ENCODE peak calls at places on chromosomes 2 and 18, in nine cellular contexts. One of them, this sample, is unnamed.

GRCh38 chr2:176099159-176099736 is 347 bp upstream of the HOXD12 start:
- DNase-seq in HFF-Myc: no peak
- DNase-seq in NCI-H748 treated with DMSO at 0.1 percent for 48 hours: no peak
- DNase-seq in NCI-H774: no peak
- DNase-seq in Karpas-422: no peak
- DNase-seq in fibroblast of the conjunctiva: no peak
- DNase-seq in stimulated activated CD8-positive, alpha-beta memory T cell treated with anti-CD3 and anti-CD28 coated beads, Interleukin-4, amount 100 ng/mL, for 24 hours: no peak
- DNase-seq in Daoy: no peak
- DNase-seq in KBM-7: no peak
- DNase-seq in this sample: peak

GRCh38 chr18:32529737-32530420 is 59.2 kb upstream of the GAREM1 start:
- DNase-seq in HFF-Myc: no peak
- DNase-seq in NCI-H748 treated with DMSO at 0.1 percent for 48 hours: no peak
- DNase-seq in NCI-H774: no peak
- DNase-seq in Karpas-422: no peak
- DNase-seq in fibroblast of the conjunctiva: no peak
- DNase-seq in stimulated activated CD8-positive, alpha-beta memory T cell treated with anti-CD3 and anti-CD28 coated beads, Interleukin-4, amount 100 ng/mL, for 24 hours: no peak
- DNase-seq in Daoy: no peak
- DNase-seq in KBM-7: no peak
- DNase-seq in this sample: no peak

GRCh38 chr2:94874277-94874997 is 3.2 kb downstream of the TEKT4 start:
- DNase-seq in HFF-Myc: no peak
- DNase-seq in NCI-H748 treated with DMSO at 0.1 percent for 48 hours: peak
- DNase-seq in NCI-H774: peak
- DNase-seq in Karpas-422: peak
- DNase-seq in fibroblast of the conjunctiva: no peak
- DNase-seq in stimulated activated CD8-positive, alpha-beta memory T cell treated with anti-CD3 and anti-CD28 coated beads, Interleukin-4, amount 100 ng/mL, for 24 hours: peak
- DNase-seq in Daoy: peak
- DNase-seq in KBM-7: peak
- DNase-seq in this sample: peak

GRCh38 chr2:65681503-65681902 is 249.1 kb upstream of the SPRED2 start:
- DNase-seq in HFF-Myc: no peak
- DNase-seq in NCI-H748 treated with DMSO at 0.1 percent for 48 hours: no peak
- DNase-seq in NCI-H774: no peak
- DNase-seq in Karpas-422: no peak
- DNase-seq in fibroblast of the conjunctiva: no peak
- DNase-seq in stimulated activated CD8-positive, alpha-beta memory T cell treated with anti-CD3 and anti-CD28 coated beads, Interleukin-4, amount 100 ng/mL, for 24 hours: no peak
- DNase-seq in Daoy: no peak
- DNase-seq in KBM-7: no peak
- DNase-seq in this sample: no peak

GRCh38 chr2:164000171-164000570 is 264.4 kb upstream of the FIGN start:
- DNase-seq in HFF-Myc: no peak
- DNase-seq in NCI-H748 treated with DMSO at 0.1 percent for 48 hours: no peak
- DNase-seq in NCI-H774: no peak
- DNase-seq in Karpas-422: no peak
- DNase-seq in fibroblast of the conjunctiva: no peak
- DNase-seq in stimulated activated CD8-positive, alpha-beta memory T cell treated with anti-CD3 and anti-CD28 coated beads, Interleukin-4, amount 100 ng/mL, for 24 hours: no peak
- DNase-seq in Daoy: no peak
- DNase-seq in KBM-7: no peak
- DNase-seq in this sample: no peak

GRCh38 chr2:180573951-180574350 is 406.5 kb upstream of the UBE2E3 start:
- DNase-seq in HFF-Myc: no peak
- DNase-seq in NCI-H748 treated with DMSO at 0.1 percent for 48 hours: peak
- DNase-seq in NCI-H774: no peak
- DNase-seq in Karpas-422: no peak
- DNase-seq in fibroblast of the conjunctiva: no peak
- DNase-seq in stimulated activated CD8-positive, alpha-beta memory T cell treated with anti-CD3 and anti-CD28 coated beads, Interleukin-4, amount 100 ng/mL, for 24 hours: no peak
- DNase-seq in Daoy: peak
- DNase-seq in KBM-7: no peak
- DNase-seq in this sample: no peak

GRCh38 chr2:145939949-145940348 is 1420.0 kb upstream of the ZEB2 start:
- DNase-seq in HFF-Myc: no peak
- DNase-seq in NCI-H748 treated with DMSO at 0.1 percent for 48 hours: no peak
- DNase-seq in NCI-H774: no peak
- DNase-seq in Karpas-422: no peak
- DNase-seq in fibroblast of the conjunctiva: no peak
- DNase-seq in stimulated activated CD8-positive, alpha-beta memory T cell treated with anti-CD3 and anti-CD28 coated beads, Interleukin-4, amount 100 ng/mL, for 24 hours: no peak
- DNase-seq in Daoy: no peak
- DNase-seq in KBM-7: no peak
- DNase-seq in this sample: no peak

GRCh38 chr2:1605659-1606400 is 138.5 kb downstream of the PXDN start:
- DNase-seq in HFF-Myc: no peak
- DNase-seq in NCI-H748 treated with DMSO at 0.1 percent for 48 hours: no peak
- DNase-seq in NCI-H774: no peak
- DNase-seq in Karpas-422: no peak
- DNase-seq in fibroblast of the conjunctiva: no peak
- DNase-seq in stimulated activated CD8-positive, alpha-beta memory T cell treated with anti-CD3 and anti-CD28 coated beads, Interleukin-4, amount 100 ng/mL, for 24 hours: no peak
- DNase-seq in Daoy: peak
- DNase-seq in KBM-7: no peak
- DNase-seq in this sample: peak

GRCh38 chr2:8882094-8882493 is 44.7 kb upstream of the KIDINS220 start:
- DNase-seq in HFF-Myc: no peak
- DNase-seq in NCI-H748 treated with DMSO at 0.1 percent for 48 hours: no peak
- DNase-seq in NCI-H774: no peak
- DNase-seq in Karpas-422: peak
- DNase-seq in fibroblast of the conjunctiva: peak
- DNase-seq in stimulated activated CD8-positive, alpha-beta memory T cell treated with anti-CD3 and anti-CD28 coated beads, Interleukin-4, amount 100 ng/mL, for 24 hours: no peak
- DNase-seq in Daoy: peak
- DNase-seq in KBM-7: peak
- DNase-seq in this sample: no peak

GRCh38 chr18:35852786-35853185 is 119.7 kb upstream of the RMP24 start:
- DNase-seq in HFF-Myc: no peak
- DNase-seq in NCI-H748 treated with DMSO at 0.1 percent for 48 hours: no peak
- DNase-seq in NCI-H774: no peak
- DNase-seq in Karpas-422: no peak
- DNase-seq in fibroblast of the conjunctiva: no peak
- DNase-seq in stimulated activated CD8-positive, alpha-beta memory T cell treated with anti-CD3 and anti-CD28 coated beads, Interleukin-4, amount 100 ng/mL, for 24 hours: no peak
- DNase-seq in Daoy: no peak
- DNase-seq in KBM-7: no peak
- DNase-seq in this sample: no peak

GRCh38 chr2:193679850-193680249 is 1485.1 kb upstream of the TMEFF2 start:
- DNase-seq in HFF-Myc: no peak
- DNase-seq in NCI-H748 treated with DMSO at 0.1 percent for 48 hours: no peak
- DNase-seq in NCI-H774: no peak
- DNase-seq in Karpas-422: no peak
- DNase-seq in fibroblast of the conjunctiva: no peak
- DNase-seq in stimulated activated CD8-positive, alpha-beta memory T cell treated with anti-CD3 and anti-CD28 coated beads, Interleukin-4, amount 100 ng/mL, for 24 hours: no peak
- DNase-seq in Daoy: no peak
- DNase-seq in KBM-7: no peak
- DNase-seq in this sample: no peak

GRCh38 chr2:38218995-38219394 is 143.0 kb upstream of the CYP1B1 start:
- DNase-seq in HFF-Myc: no peak
- DNase-seq in NCI-H748 treated with DMSO at 0.1 percent for 48 hours: no peak
- DNase-seq in NCI-H774: no peak
- DNase-seq in Karpas-422: no peak
- DNase-seq in fibroblast of the conjunctiva: no peak
- DNase-seq in stimulated activated CD8-positive, alpha-beta memory T cell treated with anti-CD3 and anti-CD28 coated beads, Interleukin-4, amount 100 ng/mL, for 24 hours: no peak
- DNase-seq in Daoy: no peak
- DNase-seq in KBM-7: no peak
- DNase-seq in this sample: no peak

GRCh38 chr2:111983478-111984212 is 71.4 kb upstream of the TMEM87B start:
- DNase-seq in HFF-Myc: no peak
- DNase-seq in NCI-H748 treated with DMSO at 0.1 percent for 48 hours: no peak
- DNase-seq in NCI-H774: no peak
- DNase-seq in Karpas-422: no peak
- DNase-seq in fibroblast of the conjunctiva: no peak
- DNase-seq in stimulated activated CD8-positive, alpha-beta memory T cell treated with anti-CD3 and anti-CD28 coated beads, Interleukin-4, amount 100 ng/mL, for 24 hours: no peak
- DNase-seq in Daoy: peak
- DNase-seq in KBM-7: no peak
- DNase-seq in this sample: no peak

GRCh38 chr2:239250216-239251071 is 150.4 kb downstream of the HDAC4 start:
- DNase-seq in HFF-Myc: no peak
- DNase-seq in NCI-H748 treated with DMSO at 0.1 percent for 48 hours: no peak
- DNase-seq in NCI-H774: no peak
- DNase-seq in Karpas-422: no peak
- DNase-seq in fibroblast of the conjunctiva: no peak
- DNase-seq in stimulated activated CD8-positive, alpha-beta memory T cell treated with anti-CD3 and anti-CD28 coated beads, Interleukin-4, amount 100 ng/mL, for 24 hours: no peak
- DNase-seq in Daoy: no peak
- DNase-seq in KBM-7: no peak
- DNase-seq in this sample: peak

GRCh38 chr2:137316075-137316474 is 550.7 kb downstream of the THSD7B start:
- DNase-seq in HFF-Myc: no peak
- DNase-seq in NCI-H748 treated with DMSO at 0.1 percent for 48 hours: no peak
- DNase-seq in NCI-H774: no peak
- DNase-seq in Karpas-422: no peak
- DNase-seq in fibroblast of the conjunctiva: no peak
- DNase-seq in stimulated activated CD8-positive, alpha-beta memory T cell treated with anti-CD3 and anti-CD28 coated beads, Interleukin-4, amount 100 ng/mL, for 24 hours: no peak
- DNase-seq in Daoy: no peak
- DNase-seq in KBM-7: no peak
- DNase-seq in this sample: no peak

GRCh38 chr2:101516833-101517690 is 42.1 kb upstream of the RFX8 start:
- DNase-seq in HFF-Myc: peak
- DNase-seq in NCI-H748 treated with DMSO at 0.1 percent for 48 hours: no peak
- DNase-seq in NCI-H774: no peak
- DNase-seq in Karpas-422: no peak
- DNase-seq in fibroblast of the conjunctiva: peak
- DNase-seq in stimulated activated CD8-positive, alpha-beta memory T cell treated with anti-CD3 and anti-CD28 coated beads, Interleukin-4, amount 100 ng/mL, for 24 hours: no peak
- DNase-seq in Daoy: peak
- DNase-seq in KBM-7: peak
- DNase-seq in this sample: no peak

GRCh38 chr2:99404800-99405669 is 67.8 kb downstream of the EIF5B start:
- DNase-seq in HFF-Myc: no peak
- DNase-seq in NCI-H748 treated with DMSO at 0.1 percent for 48 hours: no peak
- DNase-seq in NCI-H774: no peak
- DNase-seq in Karpas-422: peak
- DNase-seq in fibroblast of the conjunctiva: no peak
- DNase-seq in stimulated activated CD8-positive, alpha-beta memory T cell treated with anti-CD3 and anti-CD28 coated beads, Interleukin-4, amount 100 ng/mL, for 24 hours: no peak
- DNase-seq in Daoy: no peak
- DNase-seq in KBM-7: no peak
- DNase-seq in this sample: no peak

GRCh38 chr2:221385716-221386115 is 186.4 kb downstream of the EPHA4 start:
- DNase-seq in HFF-Myc: no peak
- DNase-seq in NCI-H748 treated with DMSO at 0.1 percent for 48 hours: no peak
- DNase-seq in NCI-H774: no peak
- DNase-seq in Karpas-422: no peak
- DNase-seq in fibroblast of the conjunctiva: no peak
- DNase-seq in stimulated activated CD8-positive, alpha-beta memory T cell treated with anti-CD3 and anti-CD28 coated beads, Interleukin-4, amount 100 ng/mL, for 24 hours: no peak
- DNase-seq in Daoy: no peak
- DNase-seq in KBM-7: no peak
- DNase-seq in this sample: no peak

GRCh38 chr18:7789853-7790552 is 222.9 kb downstream of the PTPRM start:
- DNase-seq in HFF-Myc: no peak
- DNase-seq in NCI-H748 treated with DMSO at 0.1 percent for 48 hours: peak
- DNase-seq in NCI-H774: peak
- DNase-seq in Karpas-422: peak
- DNase-seq in fibroblast of the conjunctiva: peak
- DNase-seq in stimulated activated CD8-positive, alpha-beta memory T cell treated with anti-CD3 and anti-CD28 coated beads, Interleukin-4, amount 100 ng/mL, for 24 hours: no peak
- DNase-seq in Daoy: peak
- DNase-seq in KBM-7: peak
- DNase-seq in this sample: no peak

GRCh38 chr2:104033399-104033798 is 820.5 kb upstream of the POU3F3 start:
- DNase-seq in HFF-Myc: no peak
- DNase-seq in NCI-H748 treated with DMSO at 0.1 percent for 48 hours: peak
- DNase-seq in NCI-H774: peak
- DNase-seq in Karpas-422: peak
- DNase-seq in fibroblast of the conjunctiva: no peak
- DNase-seq in stimulated activated CD8-positive, alpha-beta memory T cell treated with anti-CD3 and anti-CD28 coated beads, Interleukin-4, amount 100 ng/mL, for 24 hours: no peak
- DNase-seq in Daoy: no peak
- DNase-seq in KBM-7: peak
- DNase-seq in this sample: no peak

GRCh38 chr2:46097714-46098480 is 199.3 kb upstream of the EPAS1 start:
- DNase-seq in HFF-Myc: peak
- DNase-seq in NCI-H748 treated with DMSO at 0.1 percent for 48 hours: no peak
- DNase-seq in NCI-H774: no peak
- DNase-seq in Karpas-422: no peak
- DNase-seq in fibroblast of the conjunctiva: peak
- DNase-seq in stimulated activated CD8-positive, alpha-beta memory T cell treated with anti-CD3 and anti-CD28 coated beads, Interleukin-4, amount 100 ng/mL, for 24 hours: no peak
- DNase-seq in Daoy: peak
- DNase-seq in KBM-7: peak
- DNase-seq in this sample: no peak

GRCh38 chr2:127072970-127073369 is 34.0 kb downstream of the BIN1 start:
- DNase-seq in HFF-Myc: no peak
- DNase-seq in NCI-H748 treated with DMSO at 0.1 percent for 48 hours: no peak
- DNase-seq in NCI-H774: no peak
- DNase-seq in Karpas-422: no peak
- DNase-seq in fibroblast of the conjunctiva: peak
- DNase-seq in stimulated activated CD8-positive, alpha-beta memory T cell treated with anti-CD3 and anti-CD28 coated beads, Interleukin-4, amount 100 ng/mL, for 24 hours: no peak
- DNase-seq in Daoy: no peak
- DNase-seq in KBM-7: no peak
- DNase-seq in this sample: no peak

GRCh38 chr18:76985156-76985950 is 147.2 kb downstream of the MBP start:
- DNase-seq in HFF-Myc: no peak
- DNase-seq in NCI-H748 treated with DMSO at 0.1 percent for 48 hours: no peak
- DNase-seq in NCI-H774: no peak
- DNase-seq in Karpas-422: no peak
- DNase-seq in fibroblast of the conjunctiva: no peak
- DNase-seq in stimulated activated CD8-positive, alpha-beta memory T cell treated with anti-CD3 and anti-CD28 coated beads, Interleukin-4, amount 100 ng/mL, for 24 hours: no peak
- DNase-seq in Daoy: no peak
- DNase-seq in KBM-7: no peak
- DNase-seq in this sample: no peak

GRCh38 chr2:80365762-80366161 is 61.2 kb upstream of the LRRTM1 start:
- DNase-seq in HFF-Myc: no peak
- DNase-seq in NCI-H748 treated with DMSO at 0.1 percent for 48 hours: peak
- DNase-seq in NCI-H774: no peak
- DNase-seq in Karpas-422: peak
- DNase-seq in fibroblast of the conjunctiva: no peak
- DNase-seq in stimulated activated CD8-positive, alpha-beta memory T cell treated with anti-CD3 and anti-CD28 coated beads, Interleukin-4, amount 100 ng/mL, for 24 hours: no peak
- DNase-seq in Daoy: no peak
- DNase-seq in KBM-7: no peak
- DNase-seq in this sample: no peak

GRCh38 chr18:72181241-72181764 is 362.8 kb downstream of the CBLN2 start:
- DNase-seq in HFF-Myc: no peak
- DNase-seq in NCI-H748 treated with DMSO at 0.1 percent for 48 hours: no peak
- DNase-seq in NCI-H774: no peak
- DNase-seq in Karpas-422: no peak
- DNase-seq in fibroblast of the conjunctiva: no peak
- DNase-seq in stimulated activated CD8-positive, alpha-beta memory T cell treated with anti-CD3 and anti-CD28 coated beads, Interleukin-4, amount 100 ng/mL, for 24 hours: no peak
- DNase-seq in Daoy: no peak
- DNase-seq in KBM-7: no peak
- DNase-seq in this sample: no peak

This sample was measured in kidney.